ENCODE peak calls at places on chromosomes 4 and X, in six cellular contexts. H, Z, Y, K, C and T are unnamed samples.

GRCh38 chr4:156609421-156609820 is 362.2 kb downstream of the PDGFC start:
- DNase-seq in H (peak), Z (no peak), Y (no peak), K (no peak), C (no peak), T (no peak)

GRCh38 chrX:154967603-154968002 is 54.9 kb downstream of the F8 start:
- DNase-seq in H (no peak), Z (no peak), Y (no peak), K (no peak), C (no peak), T (peak)

GRCh38 chr4:27662426-27662825 is 801.8 kb downstream of the STIM2 start:
- DNase-seq in H (no peak), Z (no peak), Y (no peak), K (no peak), C (no peak), T (no peak)

GRCh38 chr4:79273918-79274317 is 51.9 kb downstream of the NAA11 start:
- DNase-seq in H (no peak), Z (no peak), Y (peak), K (no peak), C (no peak), T (no peak)

GRCh38 chr4:132016703-132017102 is 1132.4 kb upstream of the PCDH10 start:
- DNase-seq in H (no peak), Z (no peak), Y (no peak), K (no peak), C (no peak), T (no peak)

GRCh38 chrX:136353519-136354095 is 52.8 kb downstream of the ADGRG4 start:
- DNase-seq in H (no peak), Z (no peak), Y (no peak), K (no peak), C (no peak), T (peak)

GRCh38 chr4:40846556-40846955 is 96.8 kb downstream of the NSUN7 start:
- DNase-seq in H (no peak), Z (no peak), Y (no peak), K (no peak), C (no peak), T (no peak)

GRCh38 chr4:39883645-39884044 is 94.1 kb downstream of the PDS5A start:
- DNase-seq in H (peak), Z (no peak), Y (no peak), K (no peak), C (no peak), T (no peak)

GRCh38 chr4:114226968-114227760 is 247.7 kb upstream of the ARSJ start:
- DNase-seq in H (peak), Z (no peak), Y (no peak), K (no peak), C (no peak), T (peak)

DNA sequence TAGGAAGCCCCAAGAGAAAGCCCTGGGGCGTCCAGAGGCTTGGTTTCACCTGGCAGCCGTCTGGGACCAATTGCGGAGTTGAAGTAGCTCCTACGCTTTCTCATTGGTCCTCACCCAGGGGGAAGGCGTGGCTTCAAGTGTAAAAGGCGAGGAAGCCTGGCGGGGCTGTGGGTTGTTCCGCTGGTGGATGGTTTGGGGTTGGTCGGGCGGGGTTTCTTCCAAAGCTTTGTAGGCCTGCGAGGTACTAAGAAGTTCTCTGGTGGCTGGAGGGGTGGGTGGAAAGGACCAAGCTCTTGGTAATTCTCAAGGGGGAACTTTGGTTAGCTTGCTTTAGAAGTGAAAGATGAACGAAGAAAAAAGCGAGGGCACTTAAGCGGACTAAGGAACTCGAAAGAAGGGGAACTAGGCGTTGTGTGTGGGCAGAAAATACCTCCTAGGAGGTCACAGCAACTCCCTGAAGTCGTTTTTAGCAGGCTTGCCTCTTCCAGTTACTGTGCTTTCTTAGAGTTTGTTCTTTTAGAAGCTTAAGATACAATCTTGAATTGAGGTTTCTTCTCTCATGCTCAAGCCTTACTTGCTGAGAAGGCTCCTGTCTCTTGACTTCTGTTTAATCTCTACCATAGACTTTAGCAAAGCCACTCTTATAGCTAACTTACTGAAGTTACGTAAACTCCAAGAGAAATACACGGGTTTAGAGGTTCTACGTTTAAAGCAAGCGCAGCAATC is 36.7 kb downstream of the CCNG2 start:
- DNase-seq in H (no peak), Z (no peak), Y (peak), K (peak), C (peak), T (no peak)
- TF ChIP-seq CTCF in H (no peak), Z (no peak), Y (no peak), K (no peak), C (no peak), T (no peak)

GRCh38 chr4:173535932-173536331 is 5.9 kb upstream of the HAND2 start:
- DNase-seq in H (no peak), Z (no peak), Y (no peak), K (no peak), C (no peak), T (no peak)

GRCh38 chr4:173535165-173535737 is 5.2 kb upstream of the HAND2 start:
- DNase-seq in H (no peak), Z (no peak), Y (no peak), K (no peak), C (no peak), T (no peak)

GRCh38 chr4:173537628-173538147 is 7.7 kb upstream of the HAND2 start:
- DNase-seq in H (no peak), Z (no peak), Y (no peak), K (no peak), C (no peak), T (no peak)

GRCh38 chr4:173538148-173538902 is 8.3 kb upstream of the HAND2 start:
- DNase-seq in H (no peak), Z (no peak), Y (peak), K (no peak), C (no peak), T (no peak)

GRCh38 chr4:173536808-173537429 is 6.9 kb upstream of the HAND2 start:
- DNase-seq in H (no peak), Z (peak), Y (no peak), K (no peak), C (no peak), T (no peak)
- TF ChIP-seq CTCF in H (no peak), Z (peak), Y (peak), K (no peak), C (no peak), T (peak)

GRCh38 chrX:73850124-73851013 is 287.4 kb downstream of the CHIC1 start:
- DNase-seq in H (peak), Z (no peak), Y (no peak), K (peak), C (peak), T (no peak)
- TF ChIP-seq CTCF in H (no peak), Z (peak), Y (no peak), K (peak), C (peak), T (peak)

GRCh38 chrX:11954196-11954595 is 184.1 kb upstream of the FRMPD4 start:
- DNase-seq in H (peak), Z (no peak), Y (no peak), K (no peak), C (no peak), T (no peak)
- TF ChIP-seq CTCF in H (no peak), Z (no peak), Y (no peak), K (no peak), C (no peak), T (no peak)

GRCh38 chr4:186617921-186618320 is 62.6 kb upstream of the MTNR1A start:
- DNase-seq in H (peak), Z (no peak), Y (no peak), K (no peak), C (no peak), T (peak)

GRCh38 chr4:186624951-186625350 is 69.6 kb upstream of the MTNR1A start:
- DNase-seq in H (peak), Z (no peak), Y (no peak), K (no peak), C (no peak), T (peak)

GRCh38 chr4:186622788-186623464 is 67.6 kb upstream of the MTNR1A start:
- DNase-seq in H (peak), Z (no peak), Y (no peak), K (no peak), C (no peak), T (peak)

GRCh38 chr4:186623546-186623945 is 68.2 kb upstream of the MTNR1A start:
- DNase-seq in H (peak), Z (no peak), Y (no peak), K (no peak), C (no peak), T (no peak)

DNA sequence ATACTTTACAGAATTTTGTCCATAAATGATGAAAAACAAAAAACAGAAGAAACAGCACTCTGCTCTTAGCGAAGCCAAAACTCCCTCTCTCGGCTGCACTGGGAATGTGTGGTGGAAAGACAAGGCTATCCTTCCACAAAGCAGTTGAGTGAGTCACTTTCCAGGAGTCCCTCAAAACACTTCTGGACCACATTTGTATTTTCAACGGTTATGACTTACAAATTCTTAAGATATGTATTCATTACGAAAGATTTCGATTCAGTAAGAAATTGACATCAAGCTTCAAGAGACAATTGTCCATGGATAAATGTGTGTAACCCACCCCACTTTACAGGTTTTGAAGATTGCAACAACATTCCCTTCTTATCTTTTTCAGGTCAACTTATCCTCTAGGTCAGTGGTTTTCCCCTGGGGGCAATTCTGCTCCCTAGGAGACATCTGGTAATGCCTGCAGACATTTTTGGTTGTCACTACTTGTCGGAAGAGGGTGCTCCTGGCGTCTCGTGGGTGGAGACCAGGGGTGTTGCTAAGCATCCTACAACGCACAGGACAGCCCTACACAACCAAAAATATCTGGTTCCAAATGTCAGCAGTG is 66.7 kb upstream of the MTNR1A start:
- DNase-seq in H (peak), Z (no peak), Y (no peak), K (no peak), C (no peak), T (peak)
- TF ChIP-seq CTCF in H (peak), Z (no peak), Y (no peak), K (no peak), C (no peak), T (peak)

GRCh38 chr4:87053802-87054767 is 119.3 kb downstream of the AFF1 start:
- DNase-seq in H (no peak), Z (no peak), Y (no peak), K (no peak), C (no peak), T (no peak)

GRCh38 chr4:87056884-87057283 is 122.1 kb downstream of the AFF1 start:
- DNase-seq in H (no peak), Z (no peak), Y (no peak), K (no peak), C (no peak), T (no peak)

GRCh38 chr4:87055340-87055739 is 120.5 kb downstream of the AFF1 start:
- DNase-seq in H (no peak), Z (no peak), Y (no peak), K (no peak), C (no peak), T (no peak)

GRCh38 chr4:87053064-87053693 is 118.4 kb downstream of the AFF1 start:
- DNase-seq in H (no peak), Z (no peak), Y (no peak), K (no peak), C (no peak), T (no peak)

DNA sequence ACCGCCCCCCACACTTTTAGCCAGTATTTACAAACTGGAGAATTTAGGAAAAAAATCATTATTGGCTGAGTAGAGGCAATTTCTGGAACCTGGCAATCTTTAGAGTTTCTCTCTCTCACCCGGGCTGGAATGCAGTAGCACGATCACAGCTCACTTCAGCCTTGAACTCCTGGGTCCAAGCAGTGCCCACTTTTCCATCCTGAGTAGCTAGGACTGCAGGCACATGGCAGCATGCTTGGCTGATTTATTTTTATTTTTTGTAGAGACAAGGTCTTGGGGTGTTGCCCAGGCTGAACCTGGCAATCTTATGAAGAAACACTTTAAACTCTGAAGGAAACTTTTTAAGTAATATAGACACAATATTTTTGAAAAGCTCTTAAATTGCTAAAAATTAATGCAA is 120.1 kb downstream of the AFF1 start:
- DNase-seq in H (no peak), Z (no peak), Y (no peak), K (no peak), C (peak), T (no peak)
- TF ChIP-seq CTCF in H (no peak), Z (no peak), Y (no peak), K (no peak), C (peak), T (no peak)

GRCh38 chrX:24759786-24760185 is 66.1 kb downstream of the POLA1 start:
- DNase-seq in H (no peak), Z (no peak), Y (no peak), K (no peak), C (no peak), T (no peak)
- TF ChIP-seq CTCF in H (no peak), Z (no peak), Y (no peak), K (no peak), C (no peak), T (no peak)

GRCh38 chr4:75343333-75343732 is 170.9 kb downstream of the RCHY1 start:
- DNase-seq in H (no peak), Z (no peak), Y (no peak), K (no peak), C (no peak), T (no peak)

GRCh38 chr4:75340561-75340960 is 173.6 kb downstream of the RCHY1 start:
- DNase-seq in H (no peak), Z (no peak), Y (no peak), K (no peak), C (no peak), T (no peak)

GRCh38 chr4:75345436-75345835 is 168.8 kb downstream of the RCHY1 start:
- DNase-seq in H (peak), Z (no peak), Y (no peak), K (no peak), C (no peak), T (no peak)

DNA sequence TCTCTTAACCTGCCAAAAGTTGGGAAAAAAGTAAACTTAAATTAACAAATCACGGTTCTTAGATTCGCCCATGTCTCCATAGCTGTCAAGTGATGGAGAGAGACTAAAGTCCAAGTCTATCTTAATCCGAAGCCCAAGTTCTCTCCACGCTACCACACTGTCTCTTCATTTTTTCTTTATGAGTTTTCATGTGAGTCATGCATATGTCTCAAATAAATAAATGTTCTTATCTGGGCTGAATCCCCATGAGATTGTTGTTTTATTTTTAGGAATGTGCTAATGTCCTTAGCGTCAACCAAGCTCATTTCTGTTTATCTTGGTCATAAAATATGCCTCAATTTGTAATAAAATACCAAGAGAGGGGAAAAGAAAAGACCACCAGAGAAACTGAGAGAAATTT is 169.3 kb downstream of the RCHY1 start:
- DNase-seq in H (peak), Z (no peak), Y (no peak), K (no peak), C (no peak), T (peak)
- TF ChIP-seq CTCF in H (no peak), Z (no peak), Y (no peak), K (no peak), C (no peak), T (no peak)

DNA sequence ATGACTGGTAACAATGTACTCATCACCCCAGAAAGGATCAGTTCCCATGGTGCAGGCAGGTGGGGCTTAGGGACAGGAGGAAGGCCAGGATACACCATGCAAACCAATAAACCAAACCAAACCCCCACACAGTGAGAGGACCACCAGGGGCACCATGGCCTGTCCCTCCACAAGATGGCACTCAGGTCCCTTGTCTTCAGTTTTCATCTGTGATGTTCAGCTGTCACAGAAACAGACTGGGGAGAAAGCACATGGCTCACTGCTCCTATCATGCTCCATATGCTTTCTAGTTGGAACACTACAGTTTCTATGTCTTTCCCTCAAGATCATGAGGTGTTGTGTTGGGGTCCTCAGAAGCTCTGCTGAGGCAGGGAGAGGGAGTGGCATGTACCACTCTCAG is 10.1 kb downstream of the HS3ST1 start:
- DNase-seq in H (no peak), Z (no peak), Y (no peak), K (no peak), C (no peak), T (no peak)
- TF ChIP-seq CTCF in H (no peak), Z (no peak), Y (peak), K (no peak), C (no peak), T (no peak)

GRCh38 chr4:47836655-47837581 is 949 bp downstream of the CORIN start:
- DNase-seq in H (peak), Z (peak), Y (peak), K (peak), C (peak), T (peak)
- TF ChIP-seq CTCF in H (peak), Z (peak), Y (peak), K (peak), C (peak), T (peak)